ENCODE peak calls at places on chromosome 15, in seven cellular contexts. One of them, this sample, is unnamed.

GRCh38 chr15:58146734-58147133 is 8.6 kb downstream of the AQP9 start:
- DNase-seq in BE2C: no peak
- DNase-seq in GM12864: no peak
- DNase-seq in cardiac muscle cell: peak
- DNase-seq in AG04450: no peak
- DNase-seq in MM.1S: no peak
- DNase-seq in AG09309: no peak
- DNase-seq in this sample: peak

GRCh38 chr15:77580991-77581682 is 51.6 kb downstream of the LINGO1 start:
- DNase-seq in BE2C: peak
- DNase-seq in GM12864: no peak
- DNase-seq in cardiac muscle cell: no peak
- DNase-seq in AG04450: no peak
- DNase-seq in MM.1S: no peak
- DNase-seq in AG09309: no peak
- DNase-seq in this sample: peak

GRCh38 chr15:59376735-59377134 is 4.1 kb upstream of the MYO1E start:
- DNase-seq in BE2C: no peak
- DNase-seq in GM12864: no peak
- DNase-seq in cardiac muscle cell: peak
- DNase-seq in AG04450: no peak
- DNase-seq in MM.1S: no peak
- DNase-seq in AG09309: no peak
- DNase-seq in this sample: peak

GRCh38 chr15:67065531-67066005 is at the start of gene SMAD3:
- DNase-seq in BE2C: peak
- DNase-seq in GM12864: peak
- DNase-seq in cardiac muscle cell: peak
- DNase-seq in AG04450: peak
- DNase-seq in MM.1S: peak
- DNase-seq in AG09309: peak
- DNase-seq in this sample: peak

GRCh38 chr15:61032600-61033286 is 196.4 kb downstream of the RORA start:
- DNase-seq in BE2C: no peak
- DNase-seq in GM12864: no peak
- DNase-seq in cardiac muscle cell: no peak
- DNase-seq in AG04450: no peak
- DNase-seq in MM.1S: no peak
- DNase-seq in AG09309: no peak
- DNase-seq in this sample: no peak

GRCh38 chr15:35281515-35281914 is 196.4 kb upstream of the NANOGP8 start:
- DNase-seq in BE2C: no peak
- DNase-seq in GM12864: no peak
- DNase-seq in cardiac muscle cell: no peak
- DNase-seq in AG04450: no peak
- DNase-seq in MM.1S: no peak
- DNase-seq in AG09309: no peak
- DNase-seq in this sample: peak

GRCh38 chr15:23565395-23566069 is at the start of gene MKRN3:
- DNase-seq in BE2C: no peak
- DNase-seq in GM12864: no peak
- DNase-seq in cardiac muscle cell: peak
- DNase-seq in AG04450: peak
- DNase-seq in MM.1S: no peak
- DNase-seq in AG09309: peak
- DNase-seq in this sample: peak

GRCh38 chr15:62896380-62896866 is 146.1 kb upstream of the TPM1 start:
- DNase-seq in BE2C: no peak
- DNase-seq in GM12864: no peak
- DNase-seq in cardiac muscle cell: no peak
- DNase-seq in AG04450: no peak
- DNase-seq in MM.1S: no peak
- DNase-seq in AG09309: no peak
- DNase-seq in this sample: peak

GRCh38 chr15:77702211-77702957 is 69.7 kb upstream of the LINGO1 start:
- DNase-seq in BE2C: no peak
- DNase-seq in GM12864: no peak
- DNase-seq in cardiac muscle cell: peak
- DNase-seq in AG04450: no peak
- DNase-seq in MM.1S: peak
- DNase-seq in AG09309: no peak
- DNase-seq in this sample: peak

DNA sequence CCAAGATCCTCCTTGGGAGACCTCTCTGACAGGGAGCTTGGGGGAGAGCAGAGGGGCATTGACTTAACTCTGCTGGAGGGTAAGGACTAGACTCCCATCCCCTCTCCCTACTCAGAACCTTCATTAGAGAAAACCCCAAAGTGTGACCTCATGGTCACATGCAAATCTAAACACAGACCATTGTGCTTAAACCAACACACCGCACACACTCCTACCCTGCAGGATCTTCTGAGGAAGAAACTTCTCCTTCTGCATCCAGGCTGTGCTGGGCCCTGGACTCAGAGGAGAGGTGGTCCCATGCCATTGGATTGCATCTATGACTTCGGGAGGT is 797 bp upstream of the PARP16 start:
- DNase-seq in BE2C: no peak
- DNase-seq in GM12864: no peak
- DNase-seq in cardiac muscle cell: no peak
- DNase-seq in AG04450: no peak
- DNase-seq in MM.1S: no peak
- DNase-seq in AG09309: no peak
- DNase-seq in this sample: no peak
- H3K4me3 ChIP-seq in BE2C: no peak
- H3K4me3 ChIP-seq in GM12864: no peak
- H3K4me3 ChIP-seq in cardiac muscle cell: no peak
- H3K4me3 ChIP-seq in AG04450: no peak
- H3K4me3 ChIP-seq in MM.1S: peak
- H3K4me3 ChIP-seq in AG09309: no peak
- H3K4me3 ChIP-seq in this sample: no peak

DNA sequence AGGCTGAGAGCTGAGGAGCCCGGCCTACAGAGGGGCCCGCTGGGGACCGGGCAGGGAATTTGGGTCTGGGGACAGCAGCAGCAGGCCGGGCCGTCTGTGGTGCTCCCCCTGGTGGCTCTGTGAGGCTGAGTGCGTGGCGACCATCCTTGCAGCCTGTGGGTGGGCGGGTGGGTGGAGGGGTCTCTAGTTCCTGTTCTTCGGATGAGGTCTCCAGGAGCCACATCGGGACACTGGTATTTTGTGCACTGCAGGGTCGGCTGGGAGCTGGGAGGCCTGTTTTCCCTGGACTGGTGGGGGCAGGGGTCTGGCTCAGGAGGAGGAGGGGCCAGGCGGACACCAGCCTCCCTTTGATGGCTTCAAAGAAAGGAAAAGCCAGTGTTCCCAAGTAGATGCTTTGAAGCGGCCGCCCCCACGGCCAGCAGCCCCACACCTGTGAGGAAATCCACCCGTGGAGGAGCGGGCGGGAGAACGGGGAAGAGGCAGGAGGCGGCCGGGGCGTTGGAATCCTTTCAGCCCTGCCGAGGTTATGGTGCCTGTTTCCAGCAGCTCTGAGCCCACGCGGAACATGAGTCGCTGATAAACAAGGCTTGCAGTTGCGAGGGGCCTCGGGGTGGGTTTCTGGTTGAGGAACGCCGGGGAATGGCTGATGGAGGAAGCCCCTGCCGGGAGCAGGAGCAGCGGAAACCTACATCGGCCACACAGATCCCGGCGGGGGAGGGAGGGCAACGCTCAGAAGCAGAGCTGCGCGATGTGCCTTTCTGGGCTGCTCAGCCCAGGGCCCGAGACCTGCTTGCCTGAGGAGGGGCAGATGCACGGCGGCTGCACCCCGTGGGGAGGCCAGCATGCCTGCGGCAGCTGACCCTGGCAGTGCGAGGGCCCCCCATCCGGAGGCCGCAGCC is 154.3 kb downstream of the NSMCE3 start:
- DNase-seq in BE2C: peak
- DNase-seq in GM12864: no peak
- DNase-seq in cardiac muscle cell: peak
- DNase-seq in AG04450: no peak
- DNase-seq in MM.1S: no peak
- DNase-seq in AG09309: no peak
- DNase-seq in this sample: no peak
- TF ChIP-seq CTCF in BE2C: peak
- TF ChIP-seq CTCF in GM12864: peak
- TF ChIP-seq CTCF in cardiac muscle cell: peak
- TF ChIP-seq CTCF in AG04450: peak
- TF ChIP-seq CTCF in MM.1S: no peak
- TF ChIP-seq CTCF in AG09309: no peak
- TF ChIP-seq CTCF in this sample: peak

DNA sequence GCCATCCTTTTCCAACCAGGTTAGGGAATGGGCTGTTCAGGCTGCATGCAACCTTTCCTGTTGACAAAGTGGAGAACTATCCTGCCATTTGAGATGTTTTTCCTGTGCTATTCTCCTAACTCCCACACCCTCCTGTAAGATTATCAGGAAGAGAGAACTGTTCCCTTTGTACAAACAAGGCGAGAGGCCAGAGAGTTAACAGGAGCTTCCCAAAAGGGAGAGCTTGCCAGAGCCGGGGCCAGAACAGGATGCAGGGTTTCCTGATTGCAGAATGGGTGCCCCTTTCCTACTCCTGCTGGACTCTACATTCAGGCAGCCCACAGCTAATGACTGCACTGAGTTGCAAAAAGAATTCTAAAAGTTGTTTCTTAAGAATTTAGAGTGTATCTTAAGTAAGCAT is 17.1 kb downstream of the PML start:
- DNase-seq in BE2C: no peak
- DNase-seq in GM12864: no peak
- DNase-seq in cardiac muscle cell: peak
- DNase-seq in AG04450: no peak
- DNase-seq in MM.1S: no peak
- DNase-seq in AG09309: no peak
- DNase-seq in this sample: no peak
- H3K4me3 ChIP-seq in BE2C: no peak
- H3K4me3 ChIP-seq in GM12864: no peak
- H3K4me3 ChIP-seq in cardiac muscle cell: no peak
- H3K4me3 ChIP-seq in AG04450: no peak
- H3K4me3 ChIP-seq in MM.1S: no peak
- H3K4me3 ChIP-seq in AG09309: no peak
- H3K4me3 ChIP-seq in this sample: no peak

DNA sequence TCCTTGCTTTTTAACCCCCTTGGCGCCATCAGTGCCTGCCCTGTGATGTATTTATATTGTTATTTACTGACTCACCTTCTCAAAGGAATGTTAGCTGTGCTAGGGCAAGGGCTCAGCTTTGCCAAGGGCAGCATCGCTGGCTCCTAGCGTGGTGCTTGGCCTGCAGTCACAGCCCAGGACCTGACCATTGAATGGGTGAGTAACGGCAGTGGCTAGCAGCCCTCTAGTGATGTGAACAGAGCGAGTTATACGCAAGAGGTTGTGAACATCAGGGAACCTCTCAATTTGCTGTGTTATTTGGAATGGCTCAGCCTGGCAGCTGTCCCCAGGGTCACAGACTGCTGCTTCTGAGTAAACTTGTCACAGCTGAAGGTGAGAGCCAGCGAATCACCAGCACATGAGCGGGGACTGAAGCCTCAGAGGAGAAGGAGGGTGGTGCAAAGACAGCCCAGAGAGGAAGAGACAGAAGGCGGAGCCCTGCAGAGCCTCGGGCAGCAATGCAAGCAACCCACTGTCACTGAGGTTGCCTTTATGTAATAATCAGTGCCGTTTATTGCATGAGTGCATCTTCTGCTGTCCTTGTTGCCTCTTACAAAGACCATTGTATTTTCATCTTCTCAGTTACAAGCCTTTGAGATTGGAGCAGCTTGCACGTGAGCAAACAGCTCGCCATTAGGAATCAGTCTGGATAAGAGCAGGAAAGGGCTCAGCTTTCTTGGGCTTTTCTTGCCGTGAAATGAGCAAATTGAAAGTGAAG is 158.3 kb downstream of the SLCO3A1 start:
- DNase-seq in BE2C: peak
- DNase-seq in GM12864: no peak
- DNase-seq in cardiac muscle cell: peak
- DNase-seq in AG04450: no peak
- DNase-seq in MM.1S: no peak
- DNase-seq in AG09309: no peak
- DNase-seq in this sample: peak
- TF ChIP-seq CTCF in BE2C: no peak
- TF ChIP-seq CTCF in GM12864: no peak
- TF ChIP-seq CTCF in cardiac muscle cell: no peak
- TF ChIP-seq CTCF in AG04450: no peak
- TF ChIP-seq CTCF in MM.1S: no peak
- TF ChIP-seq CTCF in AG09309: no peak
- TF ChIP-seq CTCF in this sample: no peak